ENCODE peak calls at places on chromosomes 16 and 17, in four cellular contexts. V, H, Q and K are unnamed samples.

GRCh38 chr17:1829189-1829578 is 518 bp downstream of the SMYD4 start:
- DNase-seq in V (peak; percentile 23), H (no peak), Q (no peak), K (no peak)

GRCh38 chr17:79902146-79902791 is 63.0 kb upstream of the CBX4 start:
- DNase-seq in V (no peak), H (no peak), Q (no peak), K (no peak)

GRCh38 chr17:550041-550398 is 164.6 kb downstream of the VPS53 start:
- DNase-seq in V (no peak), H (no peak), Q (no peak), K (no peak)

GRCh38 chr17:31674305-31674704 is 184.7 kb downstream of the COPRS start:
- DNase-seq in V (no peak), H (no peak), Q (no peak), K (no peak)

GRCh38 chr16:79525132-79525531 is 75.4 kb downstream of the MAF start:
- DNase-seq in V (no peak), H (no peak), Q (no peak), K (no peak)

GRCh38 chr17:53058031-53058430 is 764.7 kb upstream of the KIF2B start:
- DNase-seq in V (no peak), H (no peak), Q (no peak), K (no peak)

GRCh38 chr17:80855196-80855967 is 136.3 kb upstream of the CHMP6 start:
- DNase-seq in V (no peak), H (no peak), Q (no peak), K (no peak)

GRCh38 chr17:44363613-44364159 is at the start of gene FAM171A2:
- DNase-seq in V (peak; percentile 90), H (no peak), Q (peak; percentile 44), K (peak; percentile 81)

GRCh38 chr16:82668094-82668493 is 41.3 kb downstream of the CDH13 start:
- DNase-seq in V (no peak), H (no peak), Q (no peak), K (no peak)

GRCh38 chr16:67668495-67669157 is 2.0 kb downstream of the C16orf86 start:
- DNase-seq in V (no peak), H (no peak), Q (no peak), K (no peak)

GRCh38 chr17:82685291-82685690 is 13.2 kb downstream of the RAB40B start:
- DNase-seq in V (no peak), H (no peak), Q (no peak), K (no peak)

GRCh38 chr17:65656390-65657250 is 95.2 kb upstream of the AXIN2 start:
- DNase-seq in V (peak; percentile 37), H (no peak), Q (peak; percentile 35), K (no peak)

GRCh38 chr16:77375396-77375795 is 59.4 kb downstream of the ADAMTS18 start:
- DNase-seq in V (no peak), H (no peak), Q (no peak), K (no peak)

GRCh38 chr16:12157510-12158093 is 181.1 kb downstream of the SNX29 start:
- DNase-seq in V (no peak), H (no peak), Q (no peak), K (no peak)

GRCh38 chr17:73278465-73279453 is 17.1 kb upstream of the CPSF4L start:
- DNase-seq in V (no peak), H (no peak), Q (no peak), K (no peak)